ENCODE peak calls at places on chromosomes 3 and 15, in four cellular contexts. B, D, Y and O are unnamed samples.

GRCh38 chr15:49273734-49274318 is 103.8 kb downstream of the GALK2 start:
- DNase-seq in B (no peak), Y (no peak), D (no peak), O (no peak)

GRCh38 chr3:114841515-114841914 is 305.6 kb downstream of the ZBTB20 start:
- DNase-seq in D (no peak), Y (no peak), B (no peak), O (peak; percentile 17)

GRCh38 chr3:151869186-151869585 is 4.3 kb upstream of the SUCNR1 start:
- DNase-seq in D (no peak), Y (no peak), B (no peak), O (no peak)

GRCh38 chr3:15815696-15816095 is 17.9 kb upstream of the ANKRD28 start:
- DNase-seq in Y (no peak), D (no peak), B (no peak), O (peak; percentile 85)

GRCh38 chr3:151434151-151434890 is 26.5 kb downstream of the IGSF10 start:
- DNase-seq in B (no peak), D (no peak), Y (no peak), O (peak; percentile 89)

GRCh38 chr3:167032267-167032876 is 347.7 kb downstream of the ZBBX start:
- DNase-seq in D (no peak), B (no peak), Y (no peak), O (peak; percentile 71)

GRCh38 chr3:165464736-165465135 is 268.6 kb upstream of the SLITRK3 start:
- DNase-seq in Y (no peak), D (no peak), B (no peak), O (peak; percentile 71)

GRCh38 chr3:111215481-111215880 is 143.9 kb downstream of the NECTIN3 start:
- DNase-seq in Y (no peak), B (no peak), D (no peak), O (no peak)

GRCh38 chr3:163058190-163058854 is 1561.7 kb downstream of the OTOL1 start:
- DNase-seq in Y (no peak), D (no peak), B (no peak), O (no peak)

GRCh38 chr3:14539384-14540208 is 546 bp downstream of the GRIP2 start:
- DNase-seq in Y (no peak), B (no peak), D (no peak), O (no peak)

GRCh38 chr15:74723754-74724334 is 1.5 kb downstream of the CYP1A1 start:
- DNase-seq in D (no peak), B (no peak), Y (no peak), O (peak; percentile 54)

GRCh38 chr3:100268986-100269385 is 8.2 kb downstream of the TBC1D23 start:
- DNase-seq in Y (no peak), D (no peak), B (no peak), O (no peak)

GRCh38 chr15:75928680-75929608 is 25.3 kb downstream of the FBXO22 start:
- DNase-seq in D (peak; percentile 25), B (no peak), Y (no peak), O (peak; percentile 38)

GRCh38 chr3:149018247-149018646 is 26.9 kb downstream of the GYG1 start:
- DNase-seq in B (no peak), D (no peak), Y (no peak), O (no peak)

GRCh38 chr15:73873889-73874511 is 636 bp downstream of the TBC1D21 start:
- DNase-seq in Y (no peak), D (no peak), B (peak; percentile 2), O (peak; percentile 73)

GRCh38 chr15:98177950-98178848 is 217.7 kb downstream of the ARRDC4 start:
- DNase-seq in D (peak; percentile 29), Y (peak; percentile 31), B (no peak), O (peak; percentile 38)

GRCh38 chr15:77494073-77494472 is 73.4 kb downstream of the HMG20A start:
- DNase-seq in B (no peak), D (no peak), Y (no peak), O (no peak)

GRCh38 chr15:31843426-31844055 is 186.8 kb upstream of the CHRNA7 start:
- DNase-seq in Y (peak; percentile 82), D (no peak), B (no peak), O (no peak)

GRCh38 chr15:66707310-66708160 is 5.5 kb downstream of the SMAD6 start:
- DNase-seq in B (no peak), D (peak; percentile 55), Y (no peak), O (peak; percentile 55)

GRCh38 chr15:56168394-56168793 is 75.3 kb downstream of the RFX7 start:
- DNase-seq in B (no peak), D (no peak), Y (no peak), O (no peak)

GRCh38 chr3:98801042-98801747 is 38.1 kb downstream of the ST3GAL6 start:
- DNase-seq in Y (no peak), B (no peak), D (no peak), O (no peak)

GRCh38 chr15:62067448-62068044 is 769 bp downstream of the C2CD4A start:
- DNase-seq in B (no peak), Y (no peak), D (peak; percentile 28), O (no peak)

GRCh38 chr3:66101901-66102300 is 63.2 kb upstream of the MAGI1 start:
- DNase-seq in Y (no peak), B (no peak), D (no peak), O (no peak)

GRCh38 chr3:66816110-66816761 is 181.9 kb upstream of the KBTBD8 start:
- DNase-seq in D (no peak), B (peak; percentile 22), Y (no peak), O (peak; percentile 77)

GRCh38 chr3:135081451-135082434 is 286.7 kb downstream of the EPHB1 start:
- DNase-seq in Y (no peak), B (no peak), D (no peak), O (no peak)

GRCh38 chr3:5093786-5094185 is 28.3 kb upstream of the ARL8B start:
- DNase-seq in B (no peak), D (no peak), Y (no peak), O (peak; percentile 13)

GRCh38 chr3:72924055-72924454 is 36.2 kb downstream of the GXYLT2 start:
- DNase-seq in B (no peak), Y (no peak), D (no peak), O (no peak)

GRCh38 chr15:101329867-101330380 is 34.9 kb upstream of the SNRPA1 start:
- DNase-seq in B (no peak), D (no peak), Y (no peak), O (no peak)

GRCh38 chr15:89177116-89177515 is 44.3 kb downstream of the RLBP1 start:
- DNase-seq in Y (no peak), D (no peak), B (no peak), O (no peak)

GRCh38 chr15:89178307-89178977 is 42.9 kb downstream of the RLBP1 start:
- DNase-seq in D (no peak), Y (no peak), B (no peak), O (no peak)

GRCh38 chr15:89175617-89176191 is 45.7 kb downstream of the RLBP1 start:
- DNase-seq in Y (no peak), D (no peak), B (no peak), O (no peak)

GRCh38 chr15:89179966-89180875 is 41.2 kb downstream of the RLBP1 start:
- DNase-seq in D (no peak), Y (no peak), B (no peak), O (peak; percentile 43)

DNA sequence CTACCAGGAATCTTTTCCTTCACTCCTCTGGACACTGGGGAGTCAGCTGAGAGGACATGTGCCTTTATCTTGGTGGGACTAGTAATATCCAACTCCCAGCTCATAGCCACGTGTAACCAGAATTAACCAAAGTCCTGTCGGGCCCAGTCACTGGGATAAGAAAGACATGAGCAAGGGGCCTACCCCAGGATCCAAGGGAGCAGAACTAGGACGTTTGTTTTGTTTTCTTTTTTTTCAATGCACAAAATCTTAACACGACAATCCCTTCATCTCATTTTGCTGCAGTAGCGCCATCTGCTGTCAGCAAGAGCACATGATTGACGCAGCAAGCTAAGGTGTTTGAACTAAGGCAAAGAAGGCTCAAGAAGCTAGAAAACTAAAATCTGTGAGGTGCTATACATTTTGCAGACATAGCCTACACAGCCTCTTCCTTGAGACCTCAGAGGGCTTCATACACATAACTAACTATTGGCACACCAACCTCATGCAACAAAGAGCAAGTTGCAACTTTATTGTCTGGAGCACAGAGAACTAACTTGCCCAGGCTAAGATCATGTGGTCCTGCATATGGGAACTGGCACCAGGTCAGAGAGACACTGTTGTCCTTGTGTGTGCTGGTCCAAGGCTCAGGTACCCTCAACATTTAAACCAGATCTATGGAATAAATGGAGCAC is 43.6 kb downstream of the RLBP1 start:
- DNase-seq in D (peak; percentile 62), Y (peak; percentile 75), B (peak; percentile 30), O (peak; percentile 81)
- TF ChIP-seq CTCF in D (peak; percentile 74), Y (peak; percentile 94), B (peak; percentile 87), O (peak; percentile 90)

GRCh38 chr15:52220896-52221660 is 29.9 kb upstream of the GNB5 start:
- DNase-seq in B (no peak), Y (no peak), D (no peak), O (no peak)
- H3K4me3 ChIP-seq in B (peak overlapping the region; percentile 45), Y (no peak overlapping the region), D (no peak overlapping the region), O (no peak overlapping the region)

GRCh38 chr3:64316971-64317370 is 91.7 kb upstream of the PRICKLE2 start:
- DNase-seq in B (no peak), Y (no peak), D (no peak), O (peak; percentile 22)

GRCh38 chr3:64318670-64319271 is 93.5 kb upstream of the PRICKLE2 start:
- DNase-seq in D (no peak), Y (no peak), B (no peak), O (no peak)

GRCh38 chr3:64321747-64322146 is 96.5 kb upstream of the PRICKLE2 start:
- DNase-seq in Y (no peak), B (no peak), D (no peak), O (peak; percentile 81)

GRCh38 chr3:64318001-64318400 is 92.7 kb upstream of the PRICKLE2 start:
- DNase-seq in B (no peak), D (no peak), Y (no peak), O (peak; percentile 47)

DNA sequence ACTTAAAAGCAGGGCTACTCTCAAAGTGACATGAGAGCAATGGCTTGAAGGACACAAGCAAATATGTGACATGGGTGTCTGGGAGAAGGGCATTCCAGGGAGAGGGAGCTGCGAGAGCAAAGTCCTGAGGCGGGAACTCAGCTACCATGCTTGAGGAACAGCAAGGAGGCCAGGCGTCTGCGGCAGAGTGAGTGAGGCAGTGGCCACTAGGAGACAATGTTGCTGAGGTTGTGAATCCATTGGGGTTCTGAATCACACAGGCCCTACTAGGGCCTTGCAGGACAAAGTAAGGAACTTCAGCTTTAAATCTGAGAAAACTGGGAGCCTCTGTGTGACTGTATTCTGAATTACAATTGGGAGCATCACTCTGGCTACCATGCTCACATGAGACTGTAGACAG is 94.1 kb upstream of the PRICKLE2 start:
- DNase-seq in D (no peak), B (no peak), Y (no peak), O (no peak)
- TF ChIP-seq CTCF in D (no peak), B (no peak), Y (no peak), O (peak; percentile 40)

GRCh38 chr15:52528465-52529288 is at the start of gene MYO5A:
- DNase-seq in B (peak; percentile 35), Y (peak; percentile 82), D (peak; percentile 73), O (peak; percentile 74)
- H3K4me3 ChIP-seq in B (peak within 1 kb of the TSS; percentile 77), Y (peak within 1 kb of the TSS; percentile 92), D (peak within 1 kb of the TSS; percentile 65), O (peak within 1 kb of the TSS; percentile 62)

DNA sequence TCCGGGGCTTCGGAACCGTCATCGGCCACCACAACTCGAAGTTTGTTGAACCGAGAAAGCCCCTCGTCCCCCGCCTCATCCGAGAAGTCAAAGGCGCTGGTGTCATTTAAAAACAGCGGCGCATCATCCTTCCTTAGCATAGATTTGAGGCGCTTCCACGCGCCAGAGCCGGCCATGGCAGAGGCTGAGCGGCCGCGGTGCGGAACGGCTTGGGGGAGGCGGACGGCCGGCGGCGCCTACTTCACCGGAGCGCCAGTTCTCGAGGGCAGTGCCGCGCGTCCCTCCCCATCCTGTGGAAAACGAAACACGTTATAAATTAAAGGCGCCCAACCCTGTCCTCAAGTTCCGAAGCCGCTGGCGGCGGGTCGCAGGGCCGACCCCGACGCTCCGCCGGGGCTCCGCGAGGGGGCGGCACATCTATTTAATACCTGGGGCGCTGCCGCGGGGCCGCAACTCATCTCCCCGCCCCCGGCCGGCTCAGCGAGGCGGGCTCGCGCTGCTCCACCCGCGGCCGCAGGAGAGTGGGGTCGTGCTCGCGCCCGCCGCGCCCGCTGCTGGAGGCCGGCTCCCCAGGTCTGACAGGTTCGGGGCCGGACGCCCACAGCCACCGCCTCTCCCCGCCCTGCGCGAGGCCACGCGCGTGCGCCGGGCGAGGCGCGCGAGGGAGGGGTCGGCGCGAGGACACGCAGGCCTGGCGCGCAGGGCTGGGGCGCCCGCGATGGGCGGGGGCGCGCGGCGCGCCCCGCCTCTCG is at the start of gene SLC30A4:
- DNase-seq in Y (peak; percentile 44), B (no peak), D (peak; percentile 83), O (peak; percentile 54)
- TF ChIP-seq CTCF in Y (peak; percentile 62), B (peak; percentile 34), D (no peak), O (peak; percentile 32)